ENCODE peak calls at places on chromosomes 2 and 18, in six cellular contexts. O is H1; C is H9; A is activated CD8-positive, alpha-beta T cell treated with anti-CD3 and anti-CD28 coated beads for 36 hours; Y is upper lobe of left lung; I is D721Med. K is an unnamed sample.

GRCh38 chr2:192267484-192267883 is 72.8 kb upstream of the TMEFF2 start:
- DNase-seq in Y (no peak), I (no peak), O (no peak), C (no peak), A (no peak), K (no peak)

GRCh38 chr2:4976407-4976806 is 715.8 kb upstream of the SOX11 start:
- DNase-seq in Y (no peak), C (peak; percentile 48), A (no peak), O (no peak), I (no peak), K (no peak)

GRCh38 chr18:52348209-52348608 is 8.2 kb downstream of the DCC start:
- DNase-seq in A (peak; percentile 39), Y (no peak), C (peak; percentile 50), O (peak; percentile 64), I (no peak), K (no peak)

GRCh38 chr2:232142049-232142448 is 180.5 kb downstream of the DIS3L2 start:
- DNase-seq in A (peak; percentile 69), I (no peak), Y (no peak), C (peak; percentile 52), O (no peak), K (no peak)

GRCh38 chr2:109139844-109140396 is 10.9 kb downstream of the SH3RF3 start:
- DNase-seq in C (no peak), A (no peak), O (no peak), I (no peak), Y (no peak), K (no peak)

GRCh38 chr2:150571121-150571520 is 83.7 kb upstream of the RND3 start:
- DNase-seq in Y (no peak), A (no peak), C (no peak), I (no peak), O (no peak), K (no peak)

GRCh38 chr2:232239956-232240681 is 138.4 kb upstream of the ALPP start:
- DNase-seq in C (no peak), O (no peak), I (no peak), Y (no peak), A (peak; percentile 58), K (no peak)

GRCh38 chr2:134228493-134228903 is 25.4 kb upstream of the MGAT5 start:
- DNase-seq in I (no peak), O (no peak), Y (no peak), A (no peak), C (no peak), K (no peak)

GRCh38 chr2:164898475-164898874 is 56.9 kb downstream of the SLC38A11 start:
- DNase-seq in C (no peak), A (no peak), I (no peak), Y (no peak), O (no peak), K (no peak)

GRCh38 chr2:239938651-239939486 is 86.3 kb downstream of the NDUFA10 start:
- DNase-seq in O (no peak), A (no peak), C (peak; percentile 23), I (no peak), Y (no peak), K (no peak)

GRCh38 chr2:86788881-86789686 is 1.6 kb downstream of the CD8A start:
- DNase-seq in C (peak; percentile 71), O (peak; percentile 82), Y (peak; percentile 86), A (peak; percentile 81), I (no peak), K (no peak)

GRCh38 chr2:101196220-101196661 is 45.1 kb upstream of the TBC1D8 start:
- DNase-seq in Y (no peak), I (no peak), A (no peak), O (no peak), C (no peak), K (no peak)

GRCh38 chr2:201158111-201158929 is 24.6 kb upstream of the CASP10 start:
- DNase-seq in C (peak; percentile 72), I (peak; percentile 37), Y (no peak), O (peak; percentile 55), A (peak; percentile 64), K (peak; percentile 19)

GRCh38 chr2:242029422-242030225 is 160.1 kb downstream of the RTP5 start:
- DNase-seq in A (no peak), C (peak; percentile 8), Y (no peak), O (peak; percentile 22), I (no peak), K (peak; percentile 3)

GRCh38 chr2:3429068-3429610 is 49.6 kb downstream of the TRAPPC12 start:
- DNase-seq in I (no peak), C (no peak), A (no peak), Y (no peak), O (no peak), K (no peak)

GRCh38 chr2:182047544-182047943 is 61.9 kb downstream of the PPP1R1C start:
- DNase-seq in O (no peak), I (no peak), A (no peak), C (no peak), Y (no peak), K (no peak)

GRCh38 chr2:165293439-165294420 is 54.5 kb downstream of the SCN2A start:
- DNase-seq in I (peak; percentile 16), A (peak; percentile 49), O (no peak), Y (no peak), C (peak; percentile 52), K (peak; percentile 24)

GRCh38 chr18:809985-810642 is 1.9 kb downstream of the YES1 start:
- DNase-seq in I (no peak), C (no peak), Y (no peak), A (no peak), O (no peak), K (no peak)

GRCh38 chr18:10047237-10047636 is 133.4 kb downstream of the VAPA start:
- DNase-seq in I (no peak), O (no peak), A (no peak), C (no peak), Y (no peak), K (no peak)

GRCh38 chr2:38178142-38178541 is 102.2 kb upstream of the CYP1B1 start:
- DNase-seq in A (no peak), C (no peak), O (no peak), I (no peak), Y (no peak), K (no peak)

GRCh38 chr2:24917086-24917485 is 3.0 kb downstream of the ADCY3 start:
- DNase-seq in Y (no peak), C (no peak), O (no peak), A (peak; percentile 89), I (no peak), K (no peak)

GRCh38 chr2:138010890-138011289 is 46.6 kb downstream of the HNMT start:
- DNase-seq in I (no peak), Y (no peak), O (no peak), A (no peak), C (no peak), K (no peak)

GRCh38 chr2:230784840-230785239 is 72.2 kb downstream of the CAB39 start:
- DNase-seq in I (no peak), C (no peak), Y (no peak), A (no peak), O (no peak), K (no peak)

GRCh38 chr18:77369644-77370043 is 120.0 kb downstream of the GALR1 start:
- DNase-seq in A (no peak), Y (no peak), O (no peak), I (no peak), C (no peak), K (no peak)

GRCh38 chr18:45423664-45424063 is 191.6 kb upstream of the SLC14A2 start:
- DNase-seq in A (no peak), C (no peak), Y (no peak), O (no peak), I (no peak), K (no peak)

GRCh38 chr2:210559167-210559566 is 2.8 kb downstream of the CPS1 start:
- DNase-seq in A (no peak), C (no peak), I (no peak), Y (no peak), O (no peak), K (no peak)

GRCh38 chr18:69617888-69618287 is 217.2 kb downstream of the DOK6 start:
- DNase-seq in A (no peak), I (no peak), C (no peak), O (no peak), Y (no peak), K (no peak)

GRCh38 chr18:32769242-32770180 is 3.3 kb downstream of the KLHL14 start:
- DNase-seq in I (peak; percentile 39), A (no peak), Y (peak; percentile 79), O (peak; percentile 75), C (peak; percentile 70), K (peak; percentile 26)
- TF ChIP-seq CTCF in I (no peak), A (no peak), Y (no peak), O (no peak), C (no peak), K (peak; percentile 41)

DNA sequence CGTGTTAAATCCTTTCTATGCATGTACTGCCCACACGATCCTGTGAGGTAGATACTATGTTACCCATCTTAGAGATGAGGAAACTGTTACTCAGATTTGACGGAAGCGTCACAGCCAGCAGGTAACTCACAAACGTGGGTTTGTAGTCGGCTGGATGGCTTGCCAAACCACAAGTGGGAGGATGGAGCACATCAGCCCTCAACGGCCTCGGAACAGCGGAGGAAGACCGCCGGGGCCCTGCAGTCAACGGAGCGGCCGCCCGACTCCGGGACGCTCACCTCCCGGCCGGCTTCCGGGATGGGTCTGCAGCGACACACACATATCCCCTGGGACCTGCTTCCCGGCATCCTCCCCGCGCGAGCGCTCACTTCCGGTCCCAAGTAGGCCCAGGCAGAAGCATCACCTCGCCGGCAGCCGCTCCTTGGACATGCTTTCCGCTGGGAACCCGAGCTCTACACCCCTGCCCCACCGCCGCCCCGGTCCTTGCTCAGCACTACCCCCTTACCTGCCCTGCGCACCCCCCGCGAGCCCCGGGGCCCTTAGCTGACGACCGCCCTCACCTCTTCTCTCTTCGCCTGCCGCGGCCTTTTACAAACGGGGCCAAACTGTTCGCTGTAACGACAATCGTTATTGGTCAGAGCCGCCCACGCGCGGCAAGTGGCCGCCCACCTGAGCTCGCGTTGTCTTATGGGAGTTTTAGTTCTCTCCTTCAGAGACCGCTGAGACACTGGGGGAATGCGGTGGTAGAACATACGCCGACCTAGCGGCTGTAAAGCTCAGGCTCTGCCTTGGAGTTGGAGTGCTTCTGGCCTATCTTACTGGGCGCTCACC is at the start of gene C2orf42:
- DNase-seq in C (peak; percentile 97), I (peak; percentile 92), A (peak; percentile 98), Y (peak; percentile 97), O (peak; percentile 92), K (peak; percentile 79)
- TF ChIP-seq CTCF in C (peak; percentile 34), I (no peak), A (no peak), Y (no peak), O (peak; percentile 19), K (peak; percentile 18)

DNA sequence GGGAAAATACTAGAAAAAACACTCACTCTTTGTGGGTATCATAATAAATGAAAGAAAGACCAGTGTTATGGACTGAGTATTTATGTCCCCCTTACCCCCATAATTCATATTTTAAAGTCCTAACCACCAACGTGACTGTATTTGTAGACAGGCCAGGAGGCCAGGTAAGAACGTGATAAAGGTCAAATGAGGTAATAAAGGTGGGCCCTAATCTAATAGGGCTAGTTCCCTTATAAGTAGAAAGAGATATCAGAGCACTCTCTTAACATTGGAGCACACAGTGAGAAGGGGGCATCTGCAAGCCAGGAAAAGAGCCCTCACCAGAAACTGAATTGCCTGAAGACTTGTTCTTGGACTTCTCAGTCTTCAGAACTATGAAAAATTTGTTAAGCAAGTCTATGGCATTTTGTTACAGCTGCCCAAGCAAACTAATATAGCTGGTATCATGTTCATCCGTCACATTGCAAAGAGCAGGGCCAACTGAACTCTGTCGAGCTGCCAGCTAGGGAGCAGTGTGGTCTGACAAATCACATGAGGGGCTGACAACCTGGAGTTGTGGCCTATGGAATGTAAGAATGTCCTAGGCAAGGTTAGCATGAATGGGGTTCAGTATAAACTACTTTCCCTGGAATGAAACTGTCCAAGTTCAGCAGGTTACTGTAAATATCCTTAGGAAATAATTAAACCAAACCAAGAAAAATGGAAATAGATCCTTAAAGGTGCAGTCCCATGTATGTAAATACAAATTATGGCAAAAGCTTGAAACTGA is 280.9 kb downstream of the ZNF385B start:
- DNase-seq in C (no peak), I (no peak), A (no peak), Y (no peak), O (no peak), K (no peak)
- TF ChIP-seq CTCF in C (no peak), I (no peak), A (no peak), Y (no peak), O (peak; percentile 7), K (no peak)

GRCh38 chr2:152407204-152407721 is 72.3 kb downstream of the FMNL2 start:
- DNase-seq in A (peak; percentile 5), C (peak; percentile 63), O (peak; percentile 58), I (no peak), Y (no peak), K (no peak)
- TF ChIP-seq CTCF in A (no peak), C (no peak), O (no peak), I (no peak), Y (no peak), K (no peak)